ENCODE peak calls at places on chromosomes 12 and 14, in five cellular contexts. X is psoas muscle; D is iPS DF 6.9; K is CD8-positive, alpha-beta T cell; Z is IMR-90. Y is an unnamed sample. For H3K36me3, the result is how much of the 10 kb centered on the place peaks cover.

GRCh38 chr14:35438910-35439713 is 34.6 kb upstream of the NFKBIA start:
- DNase-seq in K (no peak), X (no peak), Z (no peak), D (peak), Y (peak)

GRCh38 chr12:13194462-13195110 is 1.9 kb upstream of the EMP1 start:
- DNase-seq in D (no peak), X (no peak), Z (no peak), K (no peak), Y (peak)

GRCh38 chr12:130713581-130713991 is 2.5 kb downstream of the RIMBP2 start:
- DNase-seq in K (no peak), X (no peak), D (no peak), Z (no peak), Y (no peak)

GRCh38 chr14:58646479-58646878 is 8.7 kb downstream of the DACT1 start:
- DNase-seq in X (no peak), D (no peak), K (no peak), Z (no peak), Y (no peak)

GRCh38 chr14:94599656-94600004 is 12.6 kb upstream of the SERPINA3 start:
- DNase-seq in Z (no peak), D (no peak), X (no peak), K (no peak), Y (no peak)

GRCh38 chr12:94289551-94290312 is 141.4 kb downstream of the PLXNC1 start:
- DNase-seq in D (no peak), Z (peak), K (no peak), X (no peak), Y (no peak)

GRCh38 chr14:64758025-64758521 is 53.8 kb downstream of the PLEKHG3 start:
- DNase-seq in X (peak), Z (peak), K (peak), D (no peak), Y (no peak)

GRCh38 chr14:34833545-34834523 is 41.3 kb downstream of the BAZ1A start:
- DNase-seq in X (no peak), K (no peak), D (no peak), Z (no peak), Y (no peak)

GRCh38 chr14:69658664-69659261 is 47.4 kb downstream of the SUSD6 start:
- DNase-seq in X (no peak), D (no peak), Z (peak), K (no peak), Y (peak)

GRCh38 chr14:36905272-36906046 is 243.8 kb downstream of the PAX9 start:
- DNase-seq in K (no peak), D (no peak), X (no peak), Z (no peak), Y (peak)

GRCh38 chr14:64503184-64503433 is 529 bp downstream of the ZBTB25 start:
- DNase-seq in K (no peak), D (no peak), Z (no peak), X (no peak), Y (no peak)

GRCh38 chr14:33457617-33458016 is 493.3 kb downstream of the EGLN3 start:
- DNase-seq in D (no peak), Z (no peak), X (no peak), K (no peak), Y (no peak)

GRCh38 chr14:95756127-95756526 is 42.2 kb upstream of the TCL1A start:
- DNase-seq in K (no peak), D (no peak), X (no peak), Z (no peak), Y (no peak)

GRCh38 chr12:12975322-12976077 is 23.5 kb upstream of the GPRC5D start:
- DNase-seq in Z (peak), K (no peak), D (no peak), X (no peak), Y (peak)

GRCh38 chr14:105139212-105139825 is 29.3 kb downstream of the JAG2 start:
- DNase-seq in D (no peak), K (no peak), X (no peak), Z (no peak), Y (no peak)

GRCh38 chr14:56117765-56118610 is at the start of gene PELI2:
- DNase-seq in Z (peak), K (peak), X (peak), D (no peak), Y (peak)

GRCh38 chr12:111798182-111798581 is 31.4 kb downstream of the ALDH2 start:
- DNase-seq in Z (no peak), K (no peak), X (peak), D (no peak), Y (no peak)

GRCh38 chr14:32939254-32940065 is 781 bp downstream of the NPAS3 start:
- DNase-seq in Z (peak), K (no peak), D (no peak), X (peak), Y (peak)

GRCh38 chr12:116528067-116528466 is 31.1 kb upstream of the MAP1LC3B2 start:
- DNase-seq in K (no peak), D (no peak), X (no peak), Z (peak), Y (peak)

GRCh38 chr14:85934886-85935254 is 404.9 kb downstream of the FLRT2 start:
- DNase-seq in Z (no peak), D (no peak), X (no peak), K (no peak), Y (peak)

GRCh38 chr12:6215932-6216494 is 15.8 kb downstream of the CD9 start:
- DNase-seq in D (no peak), X (peak), K (no peak), Z (peak), Y (peak)

GRCh38 chr14:98959958-98960616 is 311.9 kb downstream of the BCL11B start:
- DNase-seq in K (no peak), D (no peak), X (no peak), Z (no peak), Y (peak)

GRCh38 chr14:79018846-79019245 is 848.7 kb downstream of the NRXN3 start:
- DNase-seq in K (no peak), D (no peak), Z (peak), X (no peak), Y (no peak)

GRCh38 chr12:112514926-112515642 is 96.3 kb downstream of the PTPN11 start:
- DNase-seq in X (no peak), D (no peak), K (no peak), Z (no peak), Y (no peak)

GRCh38 chr14:93657875-93658274 is 130.4 kb downstream of the PRIMA1 start:
- DNase-seq in Z (no peak), K (no peak), D (no peak), X (no peak), Y (no peak)

GRCh38 chr14:50049703-50050102 is 66.7 kb downstream of the VCPKMT start:
- DNase-seq in Z (no peak), K (no peak), D (no peak), X (no peak), Y (peak)

GRCh38 chr12:7137868-7138267 is 7.7 kb downstream of the CLSTN3 start:
- DNase-seq in X (no peak), K (no peak), D (no peak), Z (no peak), Y (no peak)

GRCh38 chr12:128803788-128804187 is 20.0 kb downstream of the SLC15A4 start:
- DNase-seq in D (no peak), Z (no peak), X (peak), K (no peak), Y (no peak)

GRCh38 chr12:128808651-128809050 is 15.1 kb downstream of the SLC15A4 start:
- DNase-seq in Z (no peak), D (no peak), K (no peak), X (no peak), Y (no peak)

GRCh38 chr12:128804762-128805161 is 19.0 kb downstream of the SLC15A4 start:
- DNase-seq in Z (no peak), X (no peak), D (no peak), K (no peak), Y (no peak)

GRCh38 chr12:128807161-128807724 is 16.5 kb downstream of the SLC15A4 start:
- DNase-seq in Z (no peak), K (no peak), D (no peak), X (no peak), Y (no peak)

GRCh38 chr12:128806573-128806972 is 17.2 kb downstream of the SLC15A4 start:
- DNase-seq in Z (no peak), K (no peak), X (peak), D (no peak), Y (no peak)
- H3K36me3 ChIP-seq in Z (under half), K (under half), X (under half), D (under half), Y (under half)

GRCh38 chr14:73729556-73730265 is 15.5 kb upstream of the PNMA1 start:
- DNase-seq in K (no peak), D (no peak), X (no peak), Z (no peak), Y (peak)
- H3K36me3 ChIP-seq in K (half or more), D (under half), X (under half), Z (half or more), Y (under half)

GRCh38 chr14:21078287-21078686 is 8.2 kb downstream of the ARHGEF40 start:
- DNase-seq in K (no peak), D (no peak), Z (no peak), X (no peak), Y (no peak)
- H3K36me3 ChIP-seq in K (under half), D (under half), Z (half or more), X (under half), Y (under half)

GRCh38 chr12:76047742-76048141 is 16.2 kb upstream of the PHLDA1 start:
- DNase-seq in K (no peak), D (no peak), Z (no peak), X (no peak), Y (no peak)
- H3K36me3 ChIP-seq in K (under half), D (under half), Z (under half), X (under half), Y (under half)

DNA sequence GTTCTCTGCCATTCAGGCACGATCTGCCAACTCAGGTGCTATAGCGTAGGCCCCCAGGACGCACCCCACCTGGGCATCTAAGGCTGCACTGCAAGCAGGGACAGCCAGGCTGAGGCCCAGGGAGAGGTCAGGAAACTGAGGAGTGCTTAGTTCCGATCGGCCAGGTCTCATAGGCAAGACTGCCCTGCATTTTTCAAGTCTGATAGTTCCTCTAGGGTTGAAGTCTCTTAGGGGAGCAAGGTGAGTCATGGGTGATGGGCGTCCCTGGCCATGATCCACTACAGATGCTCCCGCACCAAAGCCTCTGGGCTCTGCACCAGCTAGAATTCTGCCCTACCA is 13.2 kb downstream of the NOPCHAP1 start:
- DNase-seq in K (no peak), Z (no peak), X (no peak), D (no peak), Y (no peak)
- H3K36me3 ChIP-seq in K (under half), Z (under half), X (under half), D (under half), Y (under half)

DNA sequence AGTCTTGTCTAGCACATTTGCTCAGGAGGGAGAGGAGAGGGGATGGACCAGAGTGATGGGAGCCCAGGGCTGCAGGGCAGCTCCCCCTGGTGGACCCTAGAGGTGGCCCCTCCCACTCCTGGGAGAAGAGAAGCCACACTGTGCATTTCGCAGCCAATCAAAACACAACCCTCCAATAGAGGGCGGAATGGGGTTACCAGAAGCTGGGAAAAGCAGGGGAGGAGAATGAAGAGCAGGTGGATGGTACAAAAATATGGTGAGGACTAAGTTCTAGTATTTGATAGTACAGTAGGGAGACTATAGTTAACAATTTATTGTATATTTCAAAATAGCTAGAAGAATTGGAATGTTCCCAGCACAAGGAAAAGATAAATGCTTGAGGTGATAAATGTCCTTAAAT is 23.6 kb downstream of the VASH1 start:
- DNase-seq in X (peak), Z (peak), K (peak), D (peak), Y (peak)
- H3K36me3 ChIP-seq in X (under half), Z (under half), K (under half), D (under half), Y (under half)

GRCh38 chr12:82350161-82350560 is 8.0 kb downstream of the CCDC59 start:
- DNase-seq in K (no peak), Z (no peak), X (no peak), D (no peak), Y (no peak)
- H3K36me3 ChIP-seq in K (under half), Z (under half), X (under half), D (under half), Y (under half)

DNA sequence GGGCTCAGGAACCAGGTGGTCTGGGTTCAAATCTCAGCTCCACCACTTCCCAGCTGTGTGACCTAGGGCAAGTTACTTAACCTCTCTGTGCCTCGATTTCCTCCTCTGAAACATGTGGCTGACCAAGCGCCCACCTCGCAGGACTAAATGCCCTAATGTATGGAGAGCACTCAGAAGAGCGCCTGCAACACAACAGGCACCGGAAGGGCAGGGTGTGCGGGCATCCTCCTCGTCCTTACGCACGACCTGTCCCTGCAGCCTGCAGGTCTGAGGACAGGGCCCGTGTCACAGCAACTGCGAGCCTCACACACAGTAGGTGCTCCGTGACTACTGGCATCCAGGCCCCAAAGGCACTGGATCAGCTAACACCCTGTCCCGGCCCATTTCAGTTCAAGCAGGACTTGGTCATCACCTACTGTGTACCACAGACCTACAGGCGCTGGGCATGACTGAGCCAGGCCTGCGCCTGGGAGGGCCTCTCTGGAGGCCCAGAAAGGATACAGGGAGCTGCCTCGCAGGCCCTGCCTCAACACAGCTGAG is 131.5 kb downstream of the NCOR2 start:
- DNase-seq in D (no peak), X (no peak), Z (no peak), K (no peak), Y (no peak)
- H3K36me3 ChIP-seq in D (under half), X (under half), Z (under half), K (under half), Y (under half)

DNA sequence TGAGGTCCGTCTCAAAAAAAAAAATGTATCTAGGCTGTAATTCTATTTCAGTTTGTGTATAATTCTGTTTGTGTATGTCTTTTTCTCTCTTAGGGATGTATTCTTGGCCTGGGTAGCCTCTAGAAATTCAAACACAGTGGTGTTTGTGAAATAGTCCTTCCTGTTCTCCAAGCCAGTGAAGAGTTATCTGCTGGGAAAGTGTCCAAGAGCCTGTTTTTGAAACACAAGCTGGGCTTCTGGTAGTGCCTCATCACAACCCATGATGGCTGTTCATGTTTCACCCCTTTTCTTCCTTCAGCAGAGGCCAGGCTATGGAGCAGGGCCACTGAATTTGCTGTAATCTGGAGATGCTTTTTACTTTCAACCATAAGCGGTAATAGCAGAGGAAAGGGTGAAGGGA is 14.7 kb downstream of the METTL3 start:
- DNase-seq in D (no peak), Z (peak), X (no peak), K (no peak), Y (no peak)
- H3K36me3 ChIP-seq in D (under half), Z (under half), X (under half), K (under half), Y (under half)

GRCh38 chr14:30655658-30656057 is 33.5 kb downstream of the SCFD1 start:
- DNase-seq in K (no peak), X (no peak), Z (no peak), D (no peak), Y (no peak)

GRCh38 chr14:30657050-30657449 is 34.9 kb downstream of the SCFD1 start:
- DNase-seq in Z (no peak), X (no peak), D (no peak), K (no peak), Y (no peak)

GRCh38 chr14:30655124-30655523 is 33.0 kb downstream of the SCFD1 start:
- DNase-seq in Z (peak), D (no peak), X (no peak), K (no peak), Y (no peak)

GRCh38 chr14:30657606-30658163 is 35.6 kb downstream of the SCFD1 start:
- DNase-seq in X (no peak), D (no peak), K (no peak), Z (peak), Y (no peak)

GRCh38 chr14:30656190-30656632 is 34.1 kb downstream of the SCFD1 start:
- DNase-seq in D (peak), K (peak), X (no peak), Z (peak), Y (peak)
- H3K36me3 ChIP-seq in D (under half), K (under half), X (under half), Z (under half), Y (under half)

Y was measured in small intestine.